ENCODE peak calls at places on chromosomes 6 and 20, in six cellular contexts. V, N, P, X, E and Z are unnamed samples.

GRCh38 chr20:20255104-20255503 is 112.8 kb upstream of the INSM1 start:
- DNase-seq in X (no peak), E (no peak), P (no peak), V (no peak), N (no peak), Z (no peak)

GRCh38 chr20:43975096-43975768 is 60.6 kb downstream of the TOX2 start:
- DNase-seq in N (no peak), E (no peak), P (no peak), X (no peak), V (no peak), Z (no peak)

GRCh38 chr6:83429857-83430605 is 820 bp downstream of the ME1 start:
- DNase-seq in V (no peak), P (no peak), E (peak; percentile 15), X (peak; percentile 32), N (peak; percentile 15), Z (no peak)

GRCh38 chr6:19860235-19860877 is 23.2 kb downstream of the ID4 start:
- DNase-seq in X (peak; percentile 63), P (no peak), N (peak; percentile 45), E (peak; percentile 50), V (no peak), Z (no peak)

GRCh38 chr6:160202411-160202810 is 56.2 kb downstream of the SLC22A2 start:
- DNase-seq in E (no peak), X (no peak), P (no peak), N (no peak), V (no peak), Z (no peak)

GRCh38 chr6:35675871-35676459 is 12.8 kb downstream of the FKBP5 start:
- DNase-seq in N (no peak), X (no peak), P (no peak), E (no peak), V (no peak), Z (no peak)

GRCh38 chr20:52899221-52899620 is 72.9 kb upstream of the TSHZ2 start:
- DNase-seq in E (no peak), P (no peak), V (no peak), X (no peak), N (no peak), Z (no peak)

GRCh38 chr6:9086331-9086730 is 651.0 kb upstream of the SLC35B3 start:
- DNase-seq in N (no peak), X (no peak), V (no peak), P (no peak), E (no peak), Z (no peak)

GRCh38 chr6:46926481-46926880 is 4.7 kb upstream of the ADGRF5 start:
- DNase-seq in N (no peak), P (no peak), X (no peak), E (no peak), V (no peak), Z (no peak)

GRCh38 chr6:41325446-41326066 is 9.9 kb upstream of the NCR2 start:
- DNase-seq in N (no peak), X (no peak), V (no peak), E (no peak), P (no peak), Z (peak; percentile 80)

GRCh38 chr6:78089551-78089950 is 436.7 kb downstream of the MEI4 start:
- DNase-seq in E (no peak), X (no peak), N (no peak), P (no peak), V (no peak), Z (no peak)

GRCh38 chr20:53149184-53149651 is 177.1 kb downstream of the TSHZ2 start:
- DNase-seq in P (no peak), N (no peak), V (no peak), E (no peak), X (no peak), Z (no peak)

GRCh38 chr6:100568255-100568654 is 103.5 kb upstream of the SIM1 start:
- DNase-seq in X (no peak), E (no peak), N (no peak), P (no peak), V (no peak), Z (no peak)

GRCh38 chr6:87283461-87283860 is 38.9 kb upstream of the SMIM8 start:
- DNase-seq in E (no peak), V (no peak), N (no peak), X (no peak), P (no peak), Z (no peak)

GRCh38 chr20:19996970-19997369 is 20.2 kb upstream of the NAA20 start:
- DNase-seq in P (no peak), V (no peak), N (no peak), X (no peak), E (peak; percentile 38), Z (no peak)

GRCh38 chr6:111586554-111586953 is 19.1 kb downstream of the TRAF3IP2 start:
- DNase-seq in X (no peak), P (no peak), N (no peak), V (no peak), E (no peak), Z (no peak)

GRCh38 chr6:22071655-22072054 is 225.2 kb downstream of the PRL start:
- DNase-seq in X (no peak), N (no peak), V (no peak), E (peak; percentile 9), P (no peak), Z (no peak)

GRCh38 chr6:119830494-119831295 is 481.1 kb upstream of the MAN1A1 start:
- DNase-seq in E (no peak), P (no peak), N (no peak), V (no peak), X (no peak), Z (no peak)

GRCh38 chr6:56637640-56638039 is 5.0 kb downstream of the DST start:
- DNase-seq in N (no peak), V (no peak), X (no peak), E (peak; percentile 37), P (no peak), Z (no peak)

GRCh38 chr6:71040841-71041240 is 84.0 kb upstream of the B3GAT2 start:
- DNase-seq in N (no peak), P (no peak), V (no peak), X (no peak), E (no peak), Z (no peak)

GRCh38 chr6:134821914-134822862 is 127.7 kb downstream of the ALDH8A1 start:
- DNase-seq in V (no peak), X (no peak), P (no peak), N (no peak), E (no peak), Z (no peak)

GRCh38 chr6:88870728-88871330 is 92.6 kb downstream of the RNGTT start:
- DNase-seq in P (no peak), V (no peak), N (peak; percentile 15), E (peak; percentile 28), X (no peak), Z (no peak)

GRCh38 chr6:85058806-85059205 is 294.4 kb upstream of the TBX18 start:
- DNase-seq in X (no peak), E (no peak), P (no peak), V (no peak), N (no peak), Z (no peak)

GRCh38 chr6:142207265-142207877 is 60.3 kb downstream of the VTA1 start:
- DNase-seq in X (peak; percentile 60), V (no peak), P (no peak), N (peak; percentile 30), E (peak; percentile 34), Z (no peak)

GRCh38 chr20:44959082-44959895 is 908 bp downstream of the TOMM34 start:
- DNase-seq in X (no peak), V (no peak), P (no peak), N (peak; percentile 23), E (no peak), Z (no peak)

GRCh38 chr6:124962617-124963415 is 579 bp downstream of the RNF217 start:
- DNase-seq in X (peak; percentile 40), E (peak; percentile 41), V (peak; percentile 85), N (peak; percentile 49), P (no peak), Z (no peak)

GRCh38 chr6:129748901-129749748 is 39.1 kb upstream of the ARHGAP18 start:
- DNase-seq in P (no peak), V (no peak), X (no peak), E (no peak), N (no peak), Z (no peak)

GRCh38 chr6:10531942-10532341 is 10.8 kb downstream of the GCNT2 start:
- DNase-seq in V (no peak), P (no peak), X (no peak), E (no peak), N (no peak), Z (no peak)

GRCh38 chr20:64236137-64237088 is 19.1 kb upstream of the PCMTD2 start:
- DNase-seq in P (no peak), E (no peak), N (no peak), V (peak; percentile 17), X (no peak), Z (no peak)

GRCh38 chr6:15008269-15008668 is 237.6 kb upstream of the JARID2 start:
- DNase-seq in P (no peak), E (no peak), X (no peak), V (no peak), N (no peak), Z (no peak)
- TF ChIP-seq POLR2AphosphoS5 in P (no peak), E (no peak), X (no peak), V (no peak), N (no peak), Z (no peak)

DNA sequence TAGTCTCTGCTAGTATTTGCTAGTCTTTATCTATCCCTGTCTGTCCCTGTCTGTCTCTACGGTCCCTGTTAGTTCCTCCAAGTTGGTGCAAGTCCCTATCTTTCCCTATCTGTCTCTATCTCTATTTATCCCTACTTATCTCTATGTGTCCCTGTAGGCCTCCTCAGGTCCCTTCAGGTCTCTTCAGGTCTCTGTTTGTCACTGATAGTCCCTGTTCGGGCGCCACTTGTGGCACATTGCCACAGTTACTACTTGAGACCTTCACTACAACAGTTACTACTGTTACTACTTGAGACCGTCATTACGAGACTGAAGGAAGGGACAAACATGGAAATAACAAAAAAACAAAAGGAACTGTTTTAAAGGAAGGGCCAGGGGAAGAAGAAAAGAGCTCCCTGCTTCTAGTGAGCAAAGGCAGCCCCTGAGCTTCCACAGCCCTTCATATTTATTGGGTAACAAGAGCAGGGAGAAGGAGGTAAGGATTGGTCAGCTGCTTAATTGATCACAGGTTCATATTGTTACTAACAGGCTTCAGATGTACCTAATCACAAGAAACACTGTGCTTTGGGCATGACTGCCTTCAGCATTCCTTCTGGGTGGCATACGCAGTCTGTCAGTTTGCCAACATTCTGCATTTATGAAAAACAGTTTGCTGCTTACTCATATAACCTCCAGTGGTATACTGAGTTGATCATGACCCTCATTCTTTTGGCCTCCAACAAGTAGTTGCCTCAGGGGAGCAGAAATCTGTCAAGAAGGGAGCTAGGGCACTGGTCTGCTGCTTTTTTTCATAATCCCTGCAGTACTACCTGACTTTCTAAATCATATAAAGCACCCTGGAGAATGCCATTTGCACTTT is 8.4 kb downstream of the EPB41L2 start:
- DNase-seq in V (no peak), X (no peak), E (no peak), N (no peak), P (no peak), Z (no peak)
- H3K9me3 ChIP-seq in V (peaks cover 31% of the 10 kb centered on the region), X (peaks cover 24% of the 10 kb centered on the region), E (peaks cover 4% of the 10 kb centered on the region), N (peaks cover 28% of the 10 kb centered on the region), P (peaks cover 25% of the 10 kb centered on the region), Z (peaks cover 33% of the 10 kb centered on the region)

GRCh38 chr20:24756292-24757025 is 192.6 kb upstream of the CST7 start:
- DNase-seq in N (no peak), P (no peak), E (no peak), X (peak; percentile 11), V (peak; percentile 31), Z (no peak)
- TF ChIP-seq POLR2AphosphoS5 in N (no peak), P (no peak), E (no peak), X (no peak), V (no peak), Z (no peak)

DNA sequence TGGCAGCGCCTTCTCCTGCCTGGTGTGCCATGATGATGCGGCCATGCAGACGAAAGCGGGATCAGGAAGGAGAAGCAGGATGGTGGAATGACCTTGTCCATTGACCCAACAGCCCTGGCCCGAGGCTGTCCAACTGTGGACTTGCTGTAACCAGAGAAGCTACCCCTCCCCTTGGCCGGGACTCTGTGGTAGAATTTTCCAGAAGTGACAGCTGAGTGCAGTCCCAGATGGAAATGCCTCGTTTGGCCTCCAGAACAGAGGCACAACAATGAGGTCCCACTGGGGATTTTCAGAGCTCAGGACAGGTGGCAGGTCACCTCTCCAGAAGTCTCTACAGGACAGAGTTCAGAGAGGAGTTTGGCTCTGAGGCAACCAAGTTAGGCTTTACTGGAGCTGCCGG is 299.2 kb upstream of the CDH4 start:
- DNase-seq in X (no peak), V (no peak), E (no peak), P (no peak), N (no peak), Z (no peak)
- H3K9me3 ChIP-seq in X (no peaks in the 10 kb centered on the region), V (no peaks in the 10 kb centered on the region), E (no peaks in the 10 kb centered on the region), P (no peaks in the 10 kb centered on the region), N (no peaks in the 10 kb centered on the region), Z (no peaks in the 10 kb centered on the region)